ENCODE peak calls at places on chromosomes 5 and 9, in five cellular contexts. One of them, this sample, is unnamed.

GRCh38 chr9:68925175-68925574 is 88.7 kb downstream of the PRKACG start:
- DNase-seq in bronchial epithelial cell: no peak
- DNase-seq in colonic mucosa: no peak
- DNase-seq in pancreas: no peak
- DNase-seq in OCI-LY7: no peak
- DNase-seq in this sample: no peak

GRCh38 chr5:173637340-173637739 is 20.9 kb upstream of the BOD1 start:
- DNase-seq in OCI-LY7: no peak
- DNase-seq in pancreas: no peak
- DNase-seq in colonic mucosa: no peak
- DNase-seq in bronchial epithelial cell: no peak
- DNase-seq in this sample: no peak

GRCh38 chr9:113649054-113649453 is 185.5 kb downstream of the RGS3 start:
- DNase-seq in bronchial epithelial cell: no peak
- DNase-seq in OCI-LY7: no peak
- DNase-seq in pancreas: peak; percentile 61
- DNase-seq in colonic mucosa: no peak
- DNase-seq in this sample: no peak

GRCh38 chr9:37715260-37715659 is 38.3 kb upstream of the TRMT10B start:
- DNase-seq in bronchial epithelial cell: no peak
- DNase-seq in OCI-LY7: no peak
- DNase-seq in colonic mucosa: no peak
- DNase-seq in pancreas: no peak
- DNase-seq in this sample: no peak

GRCh38 chr5:150640311-150641005 is at the start of gene SYNPO:
- DNase-seq in OCI-LY7: no peak
- DNase-seq in bronchial epithelial cell: peak; percentile 99
- DNase-seq in colonic mucosa: peak; percentile 51
- DNase-seq in pancreas: peak; percentile 47
- DNase-seq in this sample: no peak

GRCh38 chr9:130959809-130960334 is 20.8 kb upstream of the FIBCD1 start:
- DNase-seq in bronchial epithelial cell: no peak
- DNase-seq in pancreas: no peak
- DNase-seq in colonic mucosa: no peak
- DNase-seq in OCI-LY7: no peak
- DNase-seq in this sample: no peak

GRCh38 chr5:74575741-74576538 is 64.6 kb downstream of the ENC1 start:
- DNase-seq in colonic mucosa: no peak
- DNase-seq in OCI-LY7: no peak
- DNase-seq in pancreas: no peak
- DNase-seq in bronchial epithelial cell: peak; percentile 93
- DNase-seq in this sample: no peak

GRCh38 chr5:2866622-2867372 is 115.3 kb upstream of the IRX2 start:
- DNase-seq in bronchial epithelial cell: no peak
- DNase-seq in OCI-LY7: no peak
- DNase-seq in colonic mucosa: no peak
- DNase-seq in pancreas: no peak
- DNase-seq in this sample: no peak

GRCh38 chr5:157384971-157385709 is 74.9 kb upstream of the NIPAL4 start:
- DNase-seq in OCI-LY7: no peak
- DNase-seq in pancreas: no peak
- DNase-seq in bronchial epithelial cell: peak; percentile 46
- DNase-seq in colonic mucosa: no peak
- DNase-seq in this sample: no peak

GRCh38 chr5:56620903-56621680 is 194.3 kb upstream of the MAP3K1 start:
- DNase-seq in pancreas: no peak
- DNase-seq in bronchial epithelial cell: no peak
- DNase-seq in OCI-LY7: no peak
- DNase-seq in colonic mucosa: no peak
- DNase-seq in this sample: no peak

GRCh38 chr5:56615750-56616149 is 199.6 kb upstream of the MAP3K1 start:
- DNase-seq in OCI-LY7: no peak
- DNase-seq in colonic mucosa: no peak
- DNase-seq in bronchial epithelial cell: no peak
- DNase-seq in pancreas: no peak
- DNase-seq in this sample: no peak

GRCh38 chr5:56622146-56622545 is 193.2 kb upstream of the MAP3K1 start:
- DNase-seq in OCI-LY7: no peak
- DNase-seq in bronchial epithelial cell: no peak
- DNase-seq in colonic mucosa: no peak
- DNase-seq in pancreas: no peak
- DNase-seq in this sample: no peak

GRCh38 chr5:56616454-56617160 is 198.7 kb upstream of the MAP3K1 start:
- DNase-seq in colonic mucosa: no peak
- DNase-seq in bronchial epithelial cell: no peak
- DNase-seq in OCI-LY7: no peak
- DNase-seq in pancreas: no peak
- DNase-seq in this sample: no peak

GRCh38 chr5:56617998-56618397 is 197.4 kb upstream of the MAP3K1 start:
- DNase-seq in bronchial epithelial cell: no peak
- DNase-seq in pancreas: no peak
- DNase-seq in colonic mucosa: no peak
- DNase-seq in OCI-LY7: peak; percentile 25
- DNase-seq in this sample: no peak
- H3K4me3 ChIP-seq in bronchial epithelial cell: no peak overlapping the region
- H3K4me3 ChIP-seq in pancreas: no peak overlapping the region
- H3K4me3 ChIP-seq in colonic mucosa: no peak overlapping the region
- H3K4me3 ChIP-seq in OCI-LY7: no peak overlapping the region
- H3K4me3 ChIP-seq in this sample: no peak overlapping the region

DNA sequence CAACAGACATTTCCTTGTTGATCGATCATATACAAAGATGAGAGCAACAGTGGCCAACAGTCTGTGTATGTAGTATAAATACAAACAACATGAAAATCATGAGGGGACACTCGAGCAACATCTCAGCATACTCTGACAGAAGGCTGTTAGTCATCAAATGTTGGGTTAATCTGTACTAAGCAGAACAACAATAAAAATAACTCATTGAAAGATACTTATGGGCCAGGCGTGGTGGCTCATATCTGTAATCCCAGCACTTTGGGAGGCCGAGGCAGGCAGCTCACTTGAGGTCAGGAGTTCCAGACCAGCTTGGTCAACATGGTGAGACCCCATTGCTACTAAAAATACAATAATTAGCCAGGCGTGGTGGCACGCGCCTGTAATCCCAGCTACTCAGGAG is 67.3 kb downstream of the SCAI start:
- DNase-seq in bronchial epithelial cell: no peak
- DNase-seq in pancreas: no peak
- DNase-seq in colonic mucosa: no peak
- DNase-seq in OCI-LY7: no peak
- DNase-seq in this sample: no peak
- H3K4me3 ChIP-seq in bronchial epithelial cell: no peak overlapping the region
- H3K4me3 ChIP-seq in pancreas: no peak overlapping the region
- H3K4me3 ChIP-seq in colonic mucosa: no peak overlapping the region
- H3K4me3 ChIP-seq in OCI-LY7: no peak overlapping the region
- H3K4me3 ChIP-seq in this sample: no peak overlapping the region

GRCh38 chr5:14155075-14155474 is 11.9 kb downstream of the TRIO start:
- DNase-seq in OCI-LY7: peak; percentile 40
- DNase-seq in bronchial epithelial cell: no peak
- DNase-seq in colonic mucosa: no peak
- DNase-seq in pancreas: no peak
- DNase-seq in this sample: no peak
- H3K4me3 ChIP-seq in OCI-LY7: peak overlapping the region; percentile 38
- H3K4me3 ChIP-seq in bronchial epithelial cell: no peak overlapping the region
- H3K4me3 ChIP-seq in colonic mucosa: no peak overlapping the region
- H3K4me3 ChIP-seq in pancreas: no peak overlapping the region
- H3K4me3 ChIP-seq in this sample: no peak overlapping the region

GRCh38 chr9:89522979-89523305 is 25.0 kb upstream of the SEMA4D start:
- DNase-seq in pancreas: no peak
- DNase-seq in colonic mucosa: no peak
- DNase-seq in OCI-LY7: no peak
- DNase-seq in bronchial epithelial cell: no peak
- DNase-seq in this sample: no peak

GRCh38 chr9:89526667-89527066 is 28.8 kb upstream of the SEMA4D start:
- DNase-seq in bronchial epithelial cell: peak; percentile 10
- DNase-seq in OCI-LY7: no peak
- DNase-seq in pancreas: no peak
- DNase-seq in colonic mucosa: no peak
- DNase-seq in this sample: no peak

GRCh38 chr9:89525673-89526374 is 27.9 kb upstream of the SEMA4D start:
- DNase-seq in colonic mucosa: no peak
- DNase-seq in bronchial epithelial cell: no peak
- DNase-seq in pancreas: no peak
- DNase-seq in OCI-LY7: no peak
- DNase-seq in this sample: no peak

GRCh38 chr9:89523948-89524347 is 26.0 kb upstream of the SEMA4D start:
- DNase-seq in pancreas: no peak
- DNase-seq in colonic mucosa: no peak
- DNase-seq in bronchial epithelial cell: no peak
- DNase-seq in OCI-LY7: no peak
- DNase-seq in this sample: peak; percentile 72

GRCh38 chr9:89524888-89525385 is 27.0 kb upstream of the SEMA4D start:
- DNase-seq in bronchial epithelial cell: no peak
- DNase-seq in colonic mucosa: no peak
- DNase-seq in pancreas: no peak
- DNase-seq in OCI-LY7: no peak
- DNase-seq in this sample: no peak
- H3K4me3 ChIP-seq in bronchial epithelial cell: no peak overlapping the region
- H3K4me3 ChIP-seq in colonic mucosa: no peak overlapping the region
- H3K4me3 ChIP-seq in pancreas: no peak overlapping the region
- H3K4me3 ChIP-seq in OCI-LY7: no peak overlapping the region
- H3K4me3 ChIP-seq in this sample: no peak overlapping the region

DNA sequence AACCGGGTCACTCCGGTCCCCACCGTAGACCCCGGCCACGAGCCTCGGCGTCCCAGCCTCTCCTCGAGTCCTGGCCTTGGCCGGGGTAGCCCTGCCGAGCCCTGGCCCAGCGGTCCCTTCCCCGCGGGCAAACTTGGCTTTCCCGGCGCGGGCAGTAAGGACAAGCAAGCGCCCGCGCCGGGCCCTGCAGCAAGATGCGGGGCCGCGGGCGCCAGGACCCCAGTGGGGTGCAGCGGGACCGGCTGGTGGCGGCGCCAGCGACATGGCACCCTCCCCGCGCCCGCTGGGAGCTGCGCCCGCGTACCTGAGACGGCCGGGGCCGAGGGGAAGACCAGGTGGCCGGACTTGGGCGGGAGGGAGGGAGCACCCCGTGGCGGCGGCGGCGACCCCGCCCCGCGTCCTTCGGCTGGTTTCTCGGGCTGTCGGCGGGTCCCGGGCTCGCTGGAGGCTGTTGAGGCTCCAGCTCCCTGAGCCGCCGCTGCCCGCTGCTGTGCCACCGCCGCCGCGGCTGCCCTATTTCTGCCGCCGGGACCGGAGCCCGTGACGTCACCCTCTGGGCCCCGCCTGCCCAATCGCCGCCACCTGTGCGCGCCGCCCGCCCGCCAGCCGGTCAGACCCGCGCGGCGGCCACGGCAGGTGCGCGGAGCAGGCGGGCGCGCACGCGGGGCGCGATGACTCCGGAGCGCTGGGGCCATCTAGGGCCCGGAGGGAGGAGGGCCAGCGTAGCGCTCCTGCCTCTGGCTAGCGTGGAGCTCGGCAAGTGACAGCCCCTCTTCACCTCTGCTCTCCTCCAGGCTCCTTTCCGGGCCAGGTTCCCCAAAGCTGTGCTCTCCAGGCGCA is at the start of gene FSTL4:
- DNase-seq in OCI-LY7: no peak
- DNase-seq in pancreas: peak; percentile 87
- DNase-seq in colonic mucosa: peak; percentile 33
- DNase-seq in bronchial epithelial cell: no peak
- DNase-seq in this sample: no peak
- H3K4me3 ChIP-seq in OCI-LY7: no peak within 1 kb of the TSS
- H3K4me3 ChIP-seq in pancreas: peak within 1 kb of the TSS; percentile 28
- H3K4me3 ChIP-seq in colonic mucosa: peak within 1 kb of the TSS; percentile 41
- H3K4me3 ChIP-seq in bronchial epithelial cell: peak within 1 kb of the TSS; percentile 12
- H3K4me3 ChIP-seq in this sample: no peak within 1 kb of the TSS

GRCh38 chr9:5900622-5901021 is 9.9 kb downstream of the MLANA start:
- DNase-seq in OCI-LY7: no peak
- DNase-seq in pancreas: no peak
- DNase-seq in colonic mucosa: no peak
- DNase-seq in bronchial epithelial cell: no peak
- DNase-seq in this sample: no peak
- H3K4me3 ChIP-seq in OCI-LY7: no peak overlapping the region
- H3K4me3 ChIP-seq in pancreas: no peak overlapping the region
- H3K4me3 ChIP-seq in colonic mucosa: no peak overlapping the region
- H3K4me3 ChIP-seq in bronchial epithelial cell: no peak overlapping the region
- H3K4me3 ChIP-seq in this sample: no peak overlapping the region

DNA sequence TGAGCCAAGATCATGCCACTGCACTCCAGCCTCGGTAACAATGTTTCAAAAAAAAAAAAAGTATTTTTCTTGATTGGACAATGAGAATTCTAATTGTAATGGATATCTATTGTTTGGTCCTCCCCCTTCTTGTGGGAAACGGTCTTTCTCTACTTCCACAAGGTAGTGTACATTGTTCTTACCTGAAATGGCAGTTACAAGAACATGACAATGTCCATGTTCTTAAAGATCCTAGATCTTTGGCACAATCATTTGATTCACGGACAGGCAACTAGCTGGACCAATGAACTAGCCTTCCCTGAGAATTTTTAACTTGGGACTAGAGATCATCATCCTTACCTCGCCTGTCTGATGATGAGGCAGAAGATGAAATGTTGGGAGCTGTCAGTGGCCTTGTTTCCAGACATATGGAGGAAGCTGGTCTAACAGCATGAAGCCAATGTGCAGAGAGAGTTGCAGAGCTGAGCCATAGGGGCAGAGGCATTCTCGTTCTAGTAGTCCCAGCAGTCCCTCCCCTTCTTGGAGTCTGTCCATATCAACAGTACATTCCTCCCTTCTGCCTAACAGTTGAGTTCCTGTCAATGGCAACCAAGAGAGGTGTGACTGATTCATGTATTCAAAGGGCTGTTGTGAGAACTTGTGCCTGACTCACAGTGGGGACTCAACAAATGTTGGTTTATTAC is 2.2 kb upstream of the MARCHF6 start:
- DNase-seq in pancreas: no peak
- DNase-seq in OCI-LY7: no peak
- DNase-seq in bronchial epithelial cell: peak; percentile 95
- DNase-seq in colonic mucosa: no peak
- DNase-seq in this sample: no peak
- H3K4me3 ChIP-seq in pancreas: no peak overlapping the region
- H3K4me3 ChIP-seq in OCI-LY7: no peak overlapping the region
- H3K4me3 ChIP-seq in bronchial epithelial cell: no peak overlapping the region
- H3K4me3 ChIP-seq in colonic mucosa: no peak overlapping the region
- H3K4me3 ChIP-seq in this sample: no peak overlapping the region

GRCh38 chr9:127767909-127768331 is 10.5 kb downstream of the SH2D3C start:
- DNase-seq in pancreas: peak; percentile 55
- DNase-seq in colonic mucosa: no peak
- DNase-seq in bronchial epithelial cell: no peak
- DNase-seq in OCI-LY7: no peak
- DNase-seq in this sample: no peak
- H3K4me3 ChIP-seq in pancreas: no peak overlapping the region
- H3K4me3 ChIP-seq in colonic mucosa: no peak overlapping the region
- H3K4me3 ChIP-seq in bronchial epithelial cell: no peak overlapping the region
- H3K4me3 ChIP-seq in OCI-LY7: no peak overlapping the region
- H3K4me3 ChIP-seq in this sample: no peak overlapping the region

DNA sequence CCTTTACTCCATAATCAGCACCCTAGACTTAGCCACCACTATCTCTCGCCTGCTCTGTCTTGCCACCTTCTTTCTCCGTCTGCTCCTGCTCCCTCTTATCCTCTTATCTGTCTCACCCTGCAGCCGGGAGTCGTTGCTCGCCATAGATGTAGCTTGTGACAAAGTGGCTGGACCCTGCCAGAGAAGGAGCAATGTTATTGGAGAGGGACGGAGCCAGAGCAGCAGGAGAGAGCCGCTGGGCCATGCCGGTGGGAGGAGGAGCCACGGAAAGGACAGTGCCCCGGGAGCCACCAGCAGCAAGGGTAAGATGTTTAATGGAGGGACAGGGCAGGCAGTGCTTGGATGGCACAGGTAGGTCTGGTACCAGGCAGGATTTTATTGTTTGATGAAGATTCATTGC is 137.3 kb downstream of the SEC61B start:
- DNase-seq in bronchial epithelial cell: no peak
- DNase-seq in pancreas: no peak
- DNase-seq in OCI-LY7: no peak
- DNase-seq in colonic mucosa: no peak
- DNase-seq in this sample: no peak
- H3K4me3 ChIP-seq in bronchial epithelial cell: no peak overlapping the region
- H3K4me3 ChIP-seq in pancreas: no peak overlapping the region
- H3K4me3 ChIP-seq in OCI-LY7: no peak overlapping the region
- H3K4me3 ChIP-seq in colonic mucosa: no peak overlapping the region
- H3K4me3 ChIP-seq in this sample: no peak overlapping the region

This sample was measured in Jurkat, Clone E6-1.